ENCODE peak calls at places on chromosomes 5 and 9, in six cellular contexts. One of them, this sample, is unnamed.

GRCh38 chr9:86503281-86503680 is 149.1 kb upstream of the TUT7 start:
- DNase-seq in heart left ventricle: no peak
- DNase-seq in body of pancreas: no peak
- DNase-seq in colonic mucosa: no peak
- DNase-seq in neuronal stem cell: no peak
- DNase-seq in AG04450: no peak
- DNase-seq in this sample: no peak

GRCh38 chr5:132334812-132335211 is 34.7 kb upstream of the SLC22A5 start:
- DNase-seq in heart left ventricle: no peak
- DNase-seq in AG04450: no peak
- DNase-seq in colonic mucosa: no peak
- DNase-seq in body of pancreas: no peak
- DNase-seq in neuronal stem cell: no peak
- DNase-seq in this sample: peak

GRCh38 chr9:17587113-17587512 is 8.2 kb downstream of the SH3GL2 start:
- DNase-seq in AG04450: no peak
- DNase-seq in heart left ventricle: no peak
- DNase-seq in neuronal stem cell: no peak
- DNase-seq in body of pancreas: no peak
- DNase-seq in colonic mucosa: no peak
- DNase-seq in this sample: no peak

GRCh38 chr9:117096138-117096537 is 318.7 kb downstream of the ASTN2 start:
- DNase-seq in colonic mucosa: no peak
- DNase-seq in body of pancreas: no peak
- DNase-seq in heart left ventricle: no peak
- DNase-seq in AG04450: no peak
- DNase-seq in neuronal stem cell: no peak
- DNase-seq in this sample: no peak

GRCh38 chr9:385818-386398 is 171.2 kb downstream of the DOCK8 start:
- DNase-seq in neuronal stem cell: peak
- DNase-seq in body of pancreas: peak
- DNase-seq in colonic mucosa: peak
- DNase-seq in heart left ventricle: peak
- DNase-seq in AG04450: peak
- DNase-seq in this sample: peak

GRCh38 chr9:101458955-101459631 is 23.5 kb upstream of the ALDOB start:
- DNase-seq in neuronal stem cell: peak
- DNase-seq in colonic mucosa: peak
- DNase-seq in AG04450: peak
- DNase-seq in heart left ventricle: no peak
- DNase-seq in body of pancreas: peak
- DNase-seq in this sample: peak

GRCh38 chr5:62011072-62011664 is 294.8 kb upstream of the KIF2A start:
- DNase-seq in AG04450: no peak
- DNase-seq in colonic mucosa: no peak
- DNase-seq in neuronal stem cell: peak
- DNase-seq in body of pancreas: no peak
- DNase-seq in heart left ventricle: no peak
- DNase-seq in this sample: no peak

GRCh38 chr9:89120704-89121103 is 57.9 kb downstream of the SHC3 start:
- DNase-seq in colonic mucosa: no peak
- DNase-seq in heart left ventricle: no peak
- DNase-seq in AG04450: no peak
- DNase-seq in neuronal stem cell: no peak
- DNase-seq in body of pancreas: no peak
- DNase-seq in this sample: no peak

GRCh38 chr5:110086658-110087388 is 397.1 kb downstream of the MAN2A1 start:
- DNase-seq in neuronal stem cell: no peak
- DNase-seq in colonic mucosa: no peak
- DNase-seq in body of pancreas: peak
- DNase-seq in AG04450: no peak
- DNase-seq in heart left ventricle: no peak
- DNase-seq in this sample: peak

GRCh38 chr5:137269886-137270285 is 229.2 kb downstream of the SPOCK1 start:
- DNase-seq in neuronal stem cell: no peak
- DNase-seq in heart left ventricle: no peak
- DNase-seq in AG04450: no peak
- DNase-seq in body of pancreas: no peak
- DNase-seq in colonic mucosa: no peak
- DNase-seq in this sample: no peak

GRCh38 chr5:181167814-181168488 is 20.6 kb downstream of the OR2V2 start:
- DNase-seq in colonic mucosa: peak
- DNase-seq in AG04450: no peak
- DNase-seq in heart left ventricle: no peak
- DNase-seq in neuronal stem cell: no peak
- DNase-seq in body of pancreas: no peak
- DNase-seq in this sample: no peak

GRCh38 chr5:103923616-103924168 is 361.1 kb upstream of the NUDT12 start:
- DNase-seq in neuronal stem cell: no peak
- DNase-seq in AG04450: no peak
- DNase-seq in body of pancreas: no peak
- DNase-seq in colonic mucosa: no peak
- DNase-seq in heart left ventricle: no peak
- DNase-seq in this sample: no peak

GRCh38 chr5:64822329-64822728 is 53.6 kb downstream of the CWC27 start:
- DNase-seq in AG04450: no peak
- DNase-seq in body of pancreas: no peak
- DNase-seq in colonic mucosa: no peak
- DNase-seq in heart left ventricle: no peak
- DNase-seq in neuronal stem cell: no peak
- DNase-seq in this sample: no peak

GRCh38 chr9:127728808-127729207 is 6.3 kb downstream of the TOR2A start:
- DNase-seq in body of pancreas: no peak
- DNase-seq in AG04450: no peak
- DNase-seq in neuronal stem cell: no peak
- DNase-seq in colonic mucosa: no peak
- DNase-seq in heart left ventricle: no peak
- DNase-seq in this sample: no peak

GRCh38 chr5:134177197-134178171 is 734 bp upstream of the SKP1 start:
- DNase-seq in body of pancreas: peak
- DNase-seq in neuronal stem cell: peak
- DNase-seq in colonic mucosa: peak
- DNase-seq in heart left ventricle: peak
- DNase-seq in AG04450: peak
- DNase-seq in this sample: peak

GRCh38 chr5:103910002-103910401 is 347.4 kb upstream of the NUDT12 start:
- DNase-seq in body of pancreas: no peak
- DNase-seq in heart left ventricle: no peak
- DNase-seq in neuronal stem cell: no peak
- DNase-seq in AG04450: no peak
- DNase-seq in colonic mucosa: no peak
- DNase-seq in this sample: no peak

GRCh38 chr9:134054891-134055811 is 12.7 kb downstream of the BRD3 start:
- DNase-seq in heart left ventricle: no peak
- DNase-seq in colonic mucosa: no peak
- DNase-seq in body of pancreas: peak
- DNase-seq in neuronal stem cell: no peak
- DNase-seq in AG04450: no peak
- DNase-seq in this sample: no peak

GRCh38 chr5:79844571-79844970 is 146.5 kb downstream of the MTX3 start:
- DNase-seq in body of pancreas: no peak
- DNase-seq in heart left ventricle: no peak
- DNase-seq in colonic mucosa: no peak
- DNase-seq in AG04450: no peak
- DNase-seq in neuronal stem cell: no peak
- DNase-seq in this sample: no peak

GRCh38 chr9:90868555-90868954 is 66.9 kb downstream of the SYK start:
- DNase-seq in heart left ventricle: no peak
- DNase-seq in colonic mucosa: no peak
- DNase-seq in neuronal stem cell: no peak
- DNase-seq in AG04450: no peak
- DNase-seq in body of pancreas: no peak
- DNase-seq in this sample: no peak

GRCh38 chr5:32116574-32117313 is 57.4 kb downstream of the GOLPH3 start:
- DNase-seq in body of pancreas: no peak
- DNase-seq in heart left ventricle: no peak
- DNase-seq in neuronal stem cell: no peak
- DNase-seq in AG04450: no peak
- DNase-seq in colonic mucosa: no peak
- DNase-seq in this sample: no peak

GRCh38 chr5:123105882-123106281 is 16.8 kb downstream of the PRDM6 start:
- DNase-seq in colonic mucosa: no peak
- DNase-seq in heart left ventricle: no peak
- DNase-seq in neuronal stem cell: no peak
- DNase-seq in body of pancreas: no peak
- DNase-seq in AG04450: no peak
- DNase-seq in this sample: no peak

GRCh38 chr5:122142480-122142879 is 13.1 kb downstream of the ZNF474 start:
- DNase-seq in AG04450: no peak
- DNase-seq in heart left ventricle: no peak
- DNase-seq in neuronal stem cell: no peak
- DNase-seq in colonic mucosa: no peak
- DNase-seq in body of pancreas: no peak
- DNase-seq in this sample: peak

GRCh38 chr9:38227061-38227540 is 158.1 kb upstream of the SHB start:
- DNase-seq in colonic mucosa: peak
- DNase-seq in body of pancreas: peak
- DNase-seq in heart left ventricle: peak
- DNase-seq in AG04450: peak
- DNase-seq in neuronal stem cell: no peak
- DNase-seq in this sample: peak

DNA sequence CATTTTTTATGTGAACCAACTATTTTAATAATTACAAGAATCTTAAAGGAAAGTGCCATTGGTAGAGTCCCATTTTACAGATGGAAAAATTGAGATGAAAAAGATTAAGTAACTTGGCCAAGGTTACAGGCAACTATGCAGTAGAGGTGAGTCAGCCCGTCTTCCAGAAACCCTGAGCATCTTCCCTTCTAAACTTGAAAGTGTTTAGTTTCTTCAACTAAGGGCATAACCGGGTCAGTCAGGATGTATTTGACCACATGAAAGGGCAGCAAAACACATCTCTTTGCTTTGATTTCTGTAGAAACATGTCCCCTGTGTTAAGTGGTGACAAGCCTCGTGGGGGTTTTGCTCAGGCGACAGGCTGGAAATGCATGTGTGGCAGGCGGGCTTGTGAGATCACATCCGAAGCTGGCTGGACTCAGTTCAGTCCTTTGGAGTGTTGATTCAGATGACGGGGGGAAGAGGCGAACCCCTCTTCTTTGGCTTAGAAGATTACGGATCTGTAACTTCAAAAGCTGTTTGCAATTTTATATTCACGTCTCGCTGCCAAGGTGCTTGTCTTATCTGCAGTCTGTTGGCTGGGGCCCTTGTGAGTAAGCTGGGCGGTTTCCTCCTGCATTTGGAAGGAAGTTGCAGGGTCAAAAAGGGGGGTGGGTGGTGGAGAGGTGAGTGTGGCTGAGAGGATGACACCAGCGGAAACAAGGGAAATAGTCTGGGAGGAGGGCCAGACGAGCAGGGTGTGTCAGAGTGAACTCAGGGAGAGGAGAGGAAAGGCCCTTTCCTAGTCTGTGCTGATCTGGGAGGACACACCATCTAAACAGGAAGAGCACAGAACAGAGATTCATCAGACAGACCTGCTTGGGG is 78.9 kb upstream of the RPS23 start:
- DNase-seq in body of pancreas: peak
- DNase-seq in neuronal stem cell: no peak
- DNase-seq in AG04450: peak
- DNase-seq in colonic mucosa: peak
- DNase-seq in heart left ventricle: peak
- DNase-seq in this sample: peak
- H3K27ac ChIP-seq in body of pancreas: no peak
- H3K27ac ChIP-seq in neuronal stem cell: no peak
- H3K27ac ChIP-seq in AG04450: no peak
- H3K27ac ChIP-seq in colonic mucosa: no peak
- H3K27ac ChIP-seq in heart left ventricle: peak
- H3K27ac ChIP-seq in this sample: peak

DNA sequence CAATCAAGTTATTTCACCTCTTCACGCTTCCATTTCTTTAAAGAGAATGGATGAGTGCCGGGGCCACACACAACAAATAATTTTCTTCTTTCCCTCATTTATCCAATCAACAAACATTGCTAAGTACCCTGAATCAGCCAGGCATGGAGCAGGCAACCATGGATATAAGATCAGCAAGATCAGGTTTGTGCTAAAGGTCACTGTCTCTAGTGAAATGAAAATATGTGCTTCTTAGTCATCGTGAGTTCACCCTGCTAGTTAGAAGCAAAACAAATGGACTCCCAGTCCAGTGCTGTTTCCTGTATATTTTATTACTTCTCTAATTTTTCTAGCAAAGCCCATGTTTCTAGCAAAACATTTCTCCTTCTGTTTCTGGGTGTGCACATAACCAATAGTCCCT is 629.2 kb downstream of the BNC2 start:
- DNase-seq in heart left ventricle: no peak
- DNase-seq in body of pancreas: no peak
- DNase-seq in colonic mucosa: no peak
- DNase-seq in AG04450: peak
- DNase-seq in neuronal stem cell: no peak
- DNase-seq in this sample: no peak
- H3K27ac ChIP-seq in heart left ventricle: no peak
- H3K27ac ChIP-seq in body of pancreas: no peak
- H3K27ac ChIP-seq in colonic mucosa: no peak
- H3K27ac ChIP-seq in AG04450: no peak
- H3K27ac ChIP-seq in neuronal stem cell: no peak
- H3K27ac ChIP-seq in this sample: no peak

GRCh38 chr9:79661926-79662552 is 90.3 kb downstream of the TLE4 start:
- DNase-seq in AG04450: no peak
- DNase-seq in colonic mucosa: no peak
- DNase-seq in body of pancreas: no peak
- DNase-seq in neuronal stem cell: peak
- DNase-seq in heart left ventricle: no peak
- DNase-seq in this sample: no peak
- H3K27ac ChIP-seq in AG04450: no peak
- H3K27ac ChIP-seq in colonic mucosa: no peak
- H3K27ac ChIP-seq in body of pancreas: no peak
- H3K27ac ChIP-seq in neuronal stem cell: peak
- H3K27ac ChIP-seq in heart left ventricle: no peak
- H3K27ac ChIP-seq in this sample: no peak

GRCh38 chr5:252546-252945 is 18.9 kb upstream of the PDCD6 start:
- DNase-seq in heart left ventricle: no peak
- DNase-seq in neuronal stem cell: no peak
- DNase-seq in body of pancreas: peak
- DNase-seq in AG04450: no peak
- DNase-seq in colonic mucosa: no peak
- DNase-seq in this sample: peak
- H3K27ac ChIP-seq in heart left ventricle: no peak
- H3K27ac ChIP-seq in neuronal stem cell: no peak
- H3K27ac ChIP-seq in body of pancreas: peak
- H3K27ac ChIP-seq in AG04450: no peak
- H3K27ac ChIP-seq in colonic mucosa: no peak
- H3K27ac ChIP-seq in this sample: no peak